ENCODE peak calls at places on chromosome 14, in six cellular contexts. L is uterus, M is AG09309, D is NB4, I is lower leg skin, O is fibroblast of pulmonary artery. W is an unnamed sample.

GRCh38 chr14:49972199-49972671 is 79.4 kb downstream of the ARF6 start:
- DNase-seq in L (peak), M (no peak), D (peak), I (peak), O (peak), W (peak)

GRCh38 chr14:52148371-52148770 is 79.5 kb upstream of the NID2 start:
- DNase-seq in L (no peak), M (no peak), D (no peak), I (no peak), O (no peak), W (no peak)

GRCh38 chr14:102889615-102890014 is 32.8 kb upstream of the AMN start:
- DNase-seq in L (no peak), M (no peak), D (no peak), I (no peak), O (no peak), W (no peak)

GRCh38 chr14:50999726-51000125 is 55.4 kb upstream of the PYGL start:
- DNase-seq in L (no peak), M (no peak), D (no peak), I (no peak), O (no peak), W (no peak)

GRCh38 chr14:21069388-21070082 is 569 bp upstream of the ARHGEF40 start:
- DNase-seq in L (peak), M (no peak), D (peak), I (peak), O (peak), W (no peak)

GRCh38 chr14:105702275-105702817 is 176.0 kb downstream of the TMEM121 start:
- DNase-seq in L (no peak), M (no peak), D (no peak), I (peak), O (no peak), W (no peak)

GRCh38 chr14:102927878-102928411 is 5.5 kb downstream of the AMN start:
- DNase-seq in L (no peak), M (no peak), D (peak), I (no peak), O (no peak), W (no peak)

GRCh38 chr14:52023518-52023917 is 34.2 kb downstream of the RTRAF start:
- DNase-seq in L (peak), M (no peak), D (no peak), I (no peak), O (peak), W (peak)

GRCh38 chr14:70665448-70666363 is 24.0 kb downstream of the TTC9 start:
- DNase-seq in L (no peak), M (no peak), D (no peak), I (no peak), O (no peak), W (no peak)

GRCh38 chr14:46661728-46662127 is 10.1 kb upstream of the RPL10L start:
- DNase-seq in L (no peak), M (no peak), D (peak), I (no peak), O (no peak), W (no peak)

GRCh38 chr14:43647302-43647701 is 859.8 kb downstream of the FSCB start:
- DNase-seq in L (no peak), M (no peak), D (peak), I (no peak), O (peak), W (no peak)

GRCh38 chr14:71235865-71236264 is 328.6 kb downstream of the PCNX1 start:
- DNase-seq in L (no peak), M (peak), D (peak), I (peak), O (no peak), W (no peak)

GRCh38 chr14:56561586-56561985 is 18.0 kb upstream of the TMEM260 start:
- DNase-seq in L (no peak), M (peak), D (no peak), I (no peak), O (no peak), W (peak)

GRCh38 chr14:93994919-93995682 is 2.0 kb upstream of the CCDC197 start:
- DNase-seq in L (peak), M (peak), D (no peak), I (no peak), O (peak), W (no peak)

GRCh38 chr14:91284146-91284790 is 39.8 kb upstream of the GPR68 start:
- DNase-seq in L (peak), M (peak), D (no peak), I (no peak), O (peak), W (peak)

GRCh38 chr14:90446405-90446804 is 49.6 kb downstream of the CALM1 start:
- DNase-seq in L (no peak), M (no peak), D (no peak), I (peak), O (no peak), W (no peak)

GRCh38 chr14:64729386-64730060 is 25.3 kb downstream of the PLEKHG3 start:
- DNase-seq in L (no peak), M (no peak), D (peak), I (peak), O (no peak), W (no peak)

GRCh38 chr14:65131176-65131765 is 29.0 kb upstream of the MAX start:
- DNase-seq in L (no peak), M (peak), D (peak), I (no peak), O (no peak), W (peak)

GRCh38 chr14:59020382-59020781 is 168.1 kb upstream of the DAAM1 start:
- DNase-seq in L (no peak), M (no peak), D (peak), I (no peak), O (peak), W (no peak)

GRCh38 chr14:75794615-75795038 is 133.6 kb downstream of the TTLL5 start:
- DNase-seq in L (no peak), M (peak), D (no peak), I (no peak), O (peak), W (peak)
- TF ChIP-seq CTCF in L (peak), M (peak), D (no peak), I (no peak), O (peak), W (peak)

DNA sequence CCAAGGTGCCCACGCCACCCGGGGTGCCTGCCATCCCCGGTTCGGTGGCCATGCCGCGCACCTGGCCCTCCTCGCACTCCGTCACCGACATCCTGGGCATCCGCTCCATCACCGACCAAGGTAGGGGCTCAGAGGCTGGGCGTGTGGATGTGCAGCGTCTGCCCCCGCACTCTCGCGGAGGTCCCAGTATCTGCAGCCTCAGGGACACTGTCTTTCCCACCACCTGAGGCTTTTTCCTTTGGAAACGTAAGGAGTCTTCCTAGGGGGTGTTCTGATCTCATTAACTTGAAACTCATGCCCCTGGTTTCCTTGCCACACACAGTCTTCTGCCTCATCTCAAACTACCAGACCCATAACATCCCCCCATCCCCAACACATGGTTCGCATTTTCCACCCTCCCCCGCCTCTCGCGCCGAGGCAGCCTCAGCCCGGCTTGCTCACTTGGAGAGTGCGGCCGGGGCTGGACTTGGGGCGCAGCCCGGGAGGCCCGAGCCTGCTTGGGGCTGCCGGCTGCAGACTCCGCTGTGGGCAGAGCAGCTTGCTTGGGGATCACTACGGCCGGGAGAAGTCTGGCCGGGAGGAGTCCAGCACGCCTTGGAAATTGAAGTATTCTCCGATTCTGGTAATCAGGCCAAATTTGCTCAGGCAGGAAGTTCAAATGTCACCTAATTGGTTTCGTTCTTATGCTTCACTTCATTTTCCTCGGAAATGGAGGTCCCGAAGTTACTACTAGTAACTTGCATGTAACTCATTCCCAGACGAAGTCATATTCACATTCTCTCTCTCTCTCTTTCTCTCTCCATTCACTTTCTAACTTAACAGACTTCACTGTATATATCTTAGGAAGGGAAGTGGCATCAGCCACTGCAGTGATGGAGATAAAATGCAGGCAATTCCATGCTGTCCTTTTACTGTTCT is 2.0 kb downstream of the PAX9 start:
- DNase-seq in L (no peak), M (no peak), D (no peak), I (no peak), O (no peak), W (no peak)
- H3K4me3 ChIP-seq in L (peak), M (peak), D (no peak), I (no peak), O (no peak), W (no peak)

GRCh38 chr14:97777622-97778021 is 980.4 kb downstream of the VRK1 start:
- DNase-seq in L (no peak), M (no peak), D (no peak), I (no peak), O (no peak), W (no peak)
- TF ChIP-seq CTCF in L (no peak), M (no peak), D (no peak), I (no peak), O (no peak), W (no peak)

DNA sequence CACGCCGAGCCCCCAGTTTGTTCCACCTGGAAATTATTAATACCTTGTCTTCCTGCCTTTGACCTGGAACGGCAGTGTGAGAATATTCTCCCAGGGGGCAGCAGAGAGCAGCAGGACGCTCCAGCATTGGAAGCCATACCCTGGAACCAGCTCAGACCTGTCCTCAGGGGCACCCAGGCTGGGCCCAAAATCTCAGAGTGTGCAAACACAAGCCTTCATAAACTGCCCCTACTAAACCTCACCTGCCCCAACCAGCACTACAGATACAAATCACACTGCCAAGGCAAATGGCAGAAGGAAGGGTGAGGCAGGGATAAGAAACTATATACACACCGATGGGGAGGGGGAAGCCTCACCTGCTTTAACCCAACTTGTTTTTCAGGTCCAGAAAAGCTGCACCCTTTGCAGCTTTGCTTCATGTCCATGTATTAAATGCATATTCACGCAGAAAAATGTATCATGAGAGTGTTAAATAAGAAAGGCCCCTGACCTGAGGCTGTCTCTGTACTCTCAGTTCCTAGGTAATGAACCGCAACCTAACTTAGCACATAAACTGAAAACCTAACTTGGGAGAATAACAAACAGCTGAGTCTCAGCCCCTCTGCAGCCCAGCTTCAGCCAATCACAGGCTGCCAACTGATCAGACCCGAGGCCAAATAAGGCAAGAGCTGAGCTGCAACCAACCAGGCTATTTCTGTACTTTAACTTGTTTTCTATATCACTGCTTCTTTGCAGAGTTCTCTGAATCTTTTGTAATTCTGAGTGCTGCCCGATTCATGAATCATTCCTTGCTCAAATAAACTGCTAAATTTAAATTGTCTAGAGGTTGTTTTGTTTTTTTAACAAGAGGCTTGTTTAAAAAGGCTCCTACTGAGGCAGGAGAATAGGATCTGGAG is 130.1 kb downstream of the SPTSSA start:
- DNase-seq in L (peak), M (no peak), D (peak), I (peak), O (peak), W (peak)
- H3K4me3 ChIP-seq in L (no peak), M (no peak), D (no peak), I (no peak), O (no peak), W (no peak)

GRCh38 chr14:25406818-25407217 is 356.9 kb upstream of the STXBP6 start:
- DNase-seq in L (no peak), M (peak), D (peak), I (no peak), O (peak), W (no peak)
- TF ChIP-seq CTCF in L (no peak), M (peak), D (peak), I (no peak), O (peak), W (peak)

W was measured in HFF-Myc.